ENCODE peak calls at places on chromosomes 6 and 20, in four cellular contexts. B is nephron progenitor cell, M is AG04450, W is osteocyte. U is an unnamed sample.

GRCh38 chr6:130853555-130854183 is 26.5 kb downstream of the SMLR1 start:
- DNase-seq in B (no peak), M (no peak), W (no peak), U (peak)

GRCh38 chr6:20366082-20366834 is 35.4 kb upstream of the E2F3 start:
- DNase-seq in B (no peak), M (no peak), W (no peak), U (no peak)

GRCh38 chr6:145034664-145035063 is 700.7 kb downstream of the EPM2A start:
- DNase-seq in B (no peak), M (no peak), W (no peak), U (no peak)

GRCh38 chr6:125611573-125612399 is 137.6 kb upstream of the HEY2 start:
- DNase-seq in B (peak), M (no peak), W (peak), U (no peak)

GRCh38 chr20:25220810-25221591 is 25.5 kb downstream of the ENTPD6 start:
- DNase-seq in B (no peak), M (no peak), W (no peak), U (no peak)

GRCh38 chr6:160077526-160077925 is 44.1 kb upstream of the SLC22A1 start:
- DNase-seq in B (no peak), M (peak), W (no peak), U (peak)

GRCh38 chr6:128807577-128807976 is 75.4 kb upstream of the LAMA2 start:
- DNase-seq in B (no peak), M (peak), W (no peak), U (peak)

GRCh38 chr6:107730106-107730505 is 94.0 kb downstream of the SCML4 start:
- DNase-seq in B (no peak), M (no peak), W (no peak), U (no peak)

GRCh38 chr6:116291701-116292396 is 12.1 kb upstream of the TSPYL1 start:
- DNase-seq in B (no peak), M (no peak), W (no peak), U (no peak)

GRCh38 chr6:111307275-111307858 is 175.7 kb downstream of the REV3L start:
- DNase-seq in B (no peak), M (no peak), W (no peak), U (no peak)

GRCh38 chr6:6696867-6697531 is 108.5 kb downstream of the LY86 start:
- DNase-seq in B (peak), M (no peak), W (no peak), U (peak)

GRCh38 chr6:55568779-55569439 is 10.1 kb downstream of the HMGCLL1 start:
- DNase-seq in B (no peak), M (no peak), W (no peak), U (no peak)

DNA sequence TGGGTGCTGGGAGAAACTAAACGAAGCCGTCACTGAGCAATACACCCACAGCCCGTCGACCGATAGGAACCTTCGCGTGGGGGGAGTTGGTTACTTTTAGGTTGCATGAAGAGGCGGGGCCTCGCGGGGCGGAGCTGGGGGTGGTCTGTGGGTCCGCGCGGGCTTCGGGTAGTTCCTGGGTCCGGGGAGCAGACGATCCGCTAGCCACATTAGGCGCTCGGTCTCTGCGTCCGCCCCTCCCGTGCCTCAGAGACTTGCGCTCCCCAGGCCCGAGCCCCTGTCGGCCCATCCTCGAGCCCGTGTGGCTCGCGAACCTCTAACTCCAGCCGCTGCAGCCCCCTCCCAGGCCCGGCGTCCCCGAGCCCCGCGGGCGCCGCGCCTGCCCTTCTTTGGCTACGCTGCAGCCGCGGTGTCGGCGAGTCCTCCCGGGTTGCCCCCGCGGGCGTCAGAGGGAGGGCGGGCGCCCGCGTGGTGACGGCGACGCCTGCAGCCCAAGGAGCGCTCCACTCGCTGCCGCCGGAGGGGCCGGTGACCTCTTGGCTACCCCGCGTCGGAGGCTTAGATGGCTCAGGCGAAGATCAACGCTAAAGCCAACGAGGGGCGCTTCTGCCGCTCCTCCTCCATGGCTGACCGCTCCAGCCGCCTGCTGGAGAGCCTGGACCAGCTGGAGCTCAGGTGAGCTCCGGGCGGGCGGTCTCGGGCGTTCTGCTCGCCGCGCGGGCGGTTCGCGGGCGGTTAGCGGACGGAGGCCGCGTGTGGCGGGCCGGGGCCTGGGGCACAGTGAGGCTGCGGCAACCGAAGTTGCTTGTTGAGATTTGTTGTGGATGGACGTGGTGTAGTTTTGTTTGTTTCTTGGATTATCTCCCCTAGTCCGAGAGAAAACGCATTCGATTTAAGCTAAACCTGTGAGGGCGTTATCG is at the start of gene BAG2:
- DNase-seq in B (peak), M (peak), W (peak), U (peak)
- TF ChIP-seq CTCF in B (no peak), M (peak), W (peak), U (peak)

DNA sequence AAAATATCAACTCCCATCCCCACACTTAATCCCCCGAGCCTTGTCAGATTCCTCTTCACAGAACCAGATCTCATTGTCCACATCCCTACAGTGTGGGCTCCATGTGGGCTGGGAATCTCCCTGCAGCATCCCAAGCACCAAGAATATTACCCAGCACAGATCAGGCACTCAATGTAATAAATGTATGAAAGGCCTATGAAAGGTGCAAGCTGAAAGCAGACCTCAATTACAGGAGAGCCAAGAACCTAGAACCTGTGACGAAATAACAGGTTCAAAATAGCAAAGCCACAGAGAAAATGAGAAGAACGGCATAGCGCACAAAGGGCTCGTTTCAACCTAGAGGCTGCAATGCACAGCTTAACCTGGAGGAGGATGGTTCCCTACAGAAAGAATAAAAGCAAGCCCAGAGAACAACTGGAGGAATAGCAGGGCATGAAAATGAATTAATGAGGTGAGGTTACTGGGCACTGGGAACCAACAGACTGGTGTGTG is 3.1 kb downstream of the SLC23A2 start:
- DNase-seq in B (no peak), M (no peak), W (no peak), U (no peak)
- TF ChIP-seq CTCF in B (no peak), M (peak), W (peak), U (peak)

GRCh38 chr6:169042061-169042460 is 211.6 kb downstream of the THBS2 start:
- DNase-seq in B (no peak), M (no peak), W (no peak), U (no peak)
- TF ChIP-seq CTCF in B (no peak), M (no peak), W (no peak), U (no peak)

DNA sequence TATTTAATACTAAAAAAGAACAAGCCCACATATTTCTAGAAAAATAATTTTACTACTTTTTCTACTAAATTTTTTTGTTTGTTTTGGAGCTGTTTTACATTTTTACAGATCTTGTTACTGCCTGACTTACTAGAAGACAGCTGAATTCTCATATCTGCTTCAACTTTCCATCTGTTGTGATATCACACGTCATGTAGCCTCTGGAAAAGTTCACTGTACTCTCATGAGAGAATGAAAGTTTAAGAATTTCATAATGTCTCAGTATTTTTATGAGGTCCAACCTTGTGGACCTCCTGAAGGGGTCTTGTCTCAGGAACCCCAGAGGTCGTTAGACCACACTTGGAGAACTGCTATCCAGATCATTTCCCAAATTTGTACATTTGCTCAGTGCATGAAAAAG is 81.7 kb upstream of the MTHFD1L start:
- DNase-seq in B (no peak), M (no peak), W (no peak), U (no peak)
- TF ChIP-seq CTCF in B (no peak), M (no peak), W (no peak), U (no peak)

DNA sequence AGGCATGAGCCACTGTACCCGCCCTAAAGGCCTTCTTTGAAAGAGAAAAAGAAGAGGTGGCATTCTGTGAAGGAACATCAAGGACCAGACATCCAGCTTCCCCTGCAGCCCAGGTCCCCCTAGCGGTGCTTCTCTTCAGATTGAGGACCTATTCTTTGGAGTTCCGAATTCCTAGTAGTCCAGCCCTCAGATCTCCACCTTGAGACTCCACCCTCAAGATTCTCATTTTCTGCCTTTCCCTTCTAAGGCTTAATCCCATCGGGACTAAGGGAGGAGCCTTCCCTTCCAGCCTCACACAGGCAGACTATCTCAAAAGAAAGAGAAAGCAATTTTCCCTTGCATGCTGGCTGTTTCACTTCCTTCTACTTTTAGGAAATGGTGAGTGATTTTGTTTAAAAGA is 32.5 kb downstream of the MUC22 start:
- DNase-seq in B (peak), M (no peak), W (no peak), U (peak)
- TF ChIP-seq CTCF in B (no peak), M (peak), W (peak), U (peak)

DNA sequence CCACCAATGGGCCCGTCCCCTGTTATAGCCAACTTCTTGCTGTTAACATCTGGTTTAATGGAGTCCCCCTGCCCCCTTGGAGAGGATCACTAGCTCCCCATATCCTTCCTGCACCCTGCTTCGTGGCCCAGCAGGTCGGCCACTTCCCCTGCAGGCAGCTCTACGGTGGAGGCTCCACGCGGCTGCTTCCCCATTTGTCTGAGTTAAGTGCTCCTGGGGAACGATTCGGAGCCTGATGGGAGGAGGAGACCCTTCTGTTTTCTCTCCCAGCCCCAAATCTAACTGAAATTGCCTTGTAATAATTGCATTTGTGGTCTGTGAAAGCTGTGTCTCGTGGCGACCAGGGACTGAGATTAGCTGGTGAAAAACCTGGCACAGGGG is 74.6 kb downstream of the SULF2 start:
- DNase-seq in B (no peak), M (no peak), W (no peak), U (no peak)
- TF ChIP-seq CTCF in B (no peak), M (no peak), W (no peak), U (no peak)

GRCh38 chr6:109840034-109840433 is 138.1 kb upstream of the GPR6 start:
- DNase-seq in B (no peak), M (no peak), W (no peak), U (no peak)
- TF ChIP-seq CTCF in B (no peak), M (no peak), W (no peak), U (no peak)